ENCODE peak calls at places on chromosomes 2 and 18, in ten cellular contexts. C is GM12891, G is HCT116, Y is PC-9, P is heart right ventricle, I is MM.1S, V is activated T-helper 1 cell treated with Interleukin-2 at 50 U/mL for 16 hours, D is RKO, R is frontal cortex, K is astrocyte of the spinal cord. M is an unnamed sample.

GRCh38 chr2:53217250-53217649 is 550.4 kb upstream of the CHAC2 start:
- DNase-seq in C (no peak), G (no peak), Y (no peak), P (no peak), I (no peak), V (no peak), D (no peak), R (no peak), K (no peak), M (no peak)

GRCh38 chr18:11972371-11973174 is 8.7 kb upstream of the IMPA2 start:
- DNase-seq in C (no peak), G (no peak), Y (no peak), P (no peak), I (no peak), V (no peak), D (no peak), R (no peak), K (no peak), M (no peak)

GRCh38 chr2:98505311-98505808 is 60.7 kb downstream of the INPP4A start:
- DNase-seq in C (no peak), G (no peak), Y (no peak), P (no peak), I (peak), V (no peak), D (no peak), R (no peak), K (no peak), M (no peak)

GRCh38 chr2:147037048-147037447 is 807.8 kb upstream of the ACVR2A start:
- DNase-seq in C (no peak), G (no peak), Y (no peak), P (no peak), I (no peak), V (no peak), D (no peak), R (no peak), K (no peak), M (no peak)

GRCh38 chr2:85760371-85760770 is 6.6 kb downstream of the ATOH8 start:
- DNase-seq in C (no peak), G (no peak), Y (no peak), P (no peak), I (no peak), V (no peak), D (no peak), R (no peak), K (no peak), M (no peak)

GRCh38 chr2:38149533-38149932 is 73.6 kb upstream of the CYP1B1 start:
- DNase-seq in C (no peak), G (no peak), Y (no peak), P (peak), I (no peak), V (no peak), D (no peak), R (no peak), K (no peak), M (no peak)

GRCh38 chr2:200702646-200703118 is 109.0 kb upstream of the BZW1 start:
- DNase-seq in C (no peak), G (no peak), Y (no peak), P (no peak), I (peak), V (peak), D (no peak), R (no peak), K (no peak), M (no peak)

GRCh38 chr2:101344173-101344572 is 35.7 kb upstream of the RNF149 start:
- DNase-seq in C (no peak), G (no peak), Y (no peak), P (no peak), I (no peak), V (no peak), D (no peak), R (no peak), K (no peak), M (no peak)

GRCh38 chr18:79792988-79793355 is 4.8 kb upstream of the KCNG2 start:
- DNase-seq in C (no peak), G (no peak), Y (no peak), P (no peak), I (no peak), V (no peak), D (no peak), R (no peak), K (no peak), M (no peak)

GRCh38 chr2:30588891-30589495 is 141.9 kb downstream of the LCLAT1 start:
- DNase-seq in C (no peak), G (no peak), Y (no peak), P (no peak), I (no peak), V (no peak), D (no peak), R (no peak), K (no peak), M (no peak)

GRCh38 chr2:28437142-28437835 is 44.6 kb downstream of the FOSL2 start:
- DNase-seq in C (no peak), G (no peak), Y (peak), P (no peak), I (no peak), V (no peak), D (no peak), R (peak), K (no peak), M (peak)

M was measured in HT-29.